ENCODE peak calls at places on chromosomes 6 and 20, in four cellular contexts. One of them, this sample, is unnamed. For H3K4me1, the result is how much of the 10 kb centered on the place peaks cover.

GRCh38 chr6:102398788-102399390 is 1005.4 kb downstream of the GRIK2 start:
- DNase-seq in adrenal gland: no peak
- DNase-seq in CD8-positive, alpha-beta T cell: no peak
- DNase-seq in psoas muscle: no peak
- DNase-seq in this sample: no peak

GRCh38 chr20:49641683-49642649 is 71.7 kb downstream of the B4GALT5 start:
- DNase-seq in psoas muscle: no peak
- DNase-seq in adrenal gland: no peak
- DNase-seq in CD8-positive, alpha-beta T cell: no peak
- DNase-seq in this sample: no peak

GRCh38 chr20:58640446-58640845 is 10.6 kb upstream of the STX16 start:
- DNase-seq in CD8-positive, alpha-beta T cell: no peak
- DNase-seq in psoas muscle: no peak
- DNase-seq in adrenal gland: no peak
- DNase-seq in this sample: peak

GRCh38 chr6:33118525-33119123 is 42.8 kb downstream of the HLA-DPB1 start:
- DNase-seq in adrenal gland: no peak
- DNase-seq in psoas muscle: no peak
- DNase-seq in CD8-positive, alpha-beta T cell: no peak
- DNase-seq in this sample: peak

GRCh38 chr6:115667478-115667996 is 393.2 kb downstream of the FRK start:
- DNase-seq in psoas muscle: no peak
- DNase-seq in adrenal gland: no peak
- DNase-seq in CD8-positive, alpha-beta T cell: no peak
- DNase-seq in this sample: no peak

GRCh38 chr20:44601801-44602204 is 19.4 kb downstream of the PKIG start:
- DNase-seq in CD8-positive, alpha-beta T cell: no peak
- DNase-seq in adrenal gland: peak
- DNase-seq in psoas muscle: peak
- DNase-seq in this sample: peak

GRCh38 chr6:155418017-155418749 is 37.5 kb downstream of the NOX3 start:
- DNase-seq in psoas muscle: peak
- DNase-seq in adrenal gland: peak
- DNase-seq in CD8-positive, alpha-beta T cell: no peak
- DNase-seq in this sample: peak

GRCh38 chr20:49397525-49397924 is 84.9 kb downstream of the KCNB1 start:
- DNase-seq in psoas muscle: peak
- DNase-seq in CD8-positive, alpha-beta T cell: no peak
- DNase-seq in adrenal gland: no peak
- DNase-seq in this sample: no peak

GRCh38 chr20:4925842-4926530 is 75.3 kb downstream of the SLC23A2 start:
- DNase-seq in psoas muscle: peak
- DNase-seq in CD8-positive, alpha-beta T cell: no peak
- DNase-seq in adrenal gland: peak
- DNase-seq in this sample: peak

GRCh38 chr6:10528170-10528981 is 7.2 kb downstream of the GCNT2 start:
- DNase-seq in CD8-positive, alpha-beta T cell: peak
- DNase-seq in adrenal gland: no peak
- DNase-seq in psoas muscle: no peak
- DNase-seq in this sample: peak

GRCh38 chr6:43699564-43700186 is 12.1 kb upstream of the MRPS18A start:
- DNase-seq in CD8-positive, alpha-beta T cell: no peak
- DNase-seq in psoas muscle: no peak
- DNase-seq in adrenal gland: no peak
- DNase-seq in this sample: no peak

GRCh38 chr20:53980101-53980500 is 90.3 kb downstream of the BCAS1 start:
- DNase-seq in adrenal gland: no peak
- DNase-seq in psoas muscle: no peak
- DNase-seq in CD8-positive, alpha-beta T cell: no peak
- DNase-seq in this sample: no peak

GRCh38 chr6:110687326-110687725 is 127.9 kb downstream of the CDK19 start:
- DNase-seq in psoas muscle: no peak
- DNase-seq in CD8-positive, alpha-beta T cell: no peak
- DNase-seq in adrenal gland: no peak
- DNase-seq in this sample: no peak

GRCh38 chr6:74115674-74116073 is 419.7 kb downstream of the CD109 start:
- DNase-seq in adrenal gland: no peak
- DNase-seq in psoas muscle: no peak
- DNase-seq in CD8-positive, alpha-beta T cell: no peak
- DNase-seq in this sample: no peak

GRCh38 chr6:24126586-24127192 is 674 bp downstream of the NRSN1 start:
- DNase-seq in psoas muscle: no peak
- DNase-seq in adrenal gland: peak
- DNase-seq in CD8-positive, alpha-beta T cell: no peak
- DNase-seq in this sample: peak

GRCh38 chr6:25010917-25011625 is 75.3 kb upstream of the RIPOR2 start:
- DNase-seq in CD8-positive, alpha-beta T cell: no peak
- DNase-seq in psoas muscle: no peak
- DNase-seq in adrenal gland: no peak
- DNase-seq in this sample: peak

GRCh38 chr20:34979366-34980153 is 23.9 kb downstream of the MYH7B start:
- DNase-seq in CD8-positive, alpha-beta T cell: no peak
- DNase-seq in psoas muscle: peak
- DNase-seq in adrenal gland: no peak
- DNase-seq in this sample: no peak

GRCh38 chr6:16352258-16352635 is 113.9 kb downstream of the GMPR start:
- DNase-seq in psoas muscle: no peak
- DNase-seq in adrenal gland: no peak
- DNase-seq in CD8-positive, alpha-beta T cell: no peak
- DNase-seq in this sample: peak

GRCh38 chr6:36968266-36968977 is 13.9 kb downstream of the PI16 start:
- DNase-seq in CD8-positive, alpha-beta T cell: no peak
- DNase-seq in psoas muscle: peak
- DNase-seq in adrenal gland: no peak
- DNase-seq in this sample: no peak

GRCh38 chr20:37096415-37097039 is 730 bp upstream of the RBL1 start:
- DNase-seq in CD8-positive, alpha-beta T cell: no peak
- DNase-seq in psoas muscle: no peak
- DNase-seq in adrenal gland: no peak
- DNase-seq in this sample: no peak

GRCh38 chr20:37095108-37095608 is 639 bp downstream of the RBL1 start:
- DNase-seq in psoas muscle: no peak
- DNase-seq in CD8-positive, alpha-beta T cell: peak
- DNase-seq in adrenal gland: no peak
- DNase-seq in this sample: no peak

GRCh38 chr20:37090357-37090871 is 5.4 kb downstream of the RBL1 start:
- DNase-seq in CD8-positive, alpha-beta T cell: no peak
- DNase-seq in psoas muscle: no peak
- DNase-seq in adrenal gland: no peak
- DNase-seq in this sample: no peak

GRCh38 chr20:37095609-37096414 is at the start of gene RBL1:
- DNase-seq in psoas muscle: peak
- DNase-seq in adrenal gland: peak
- DNase-seq in CD8-positive, alpha-beta T cell: peak
- DNase-seq in this sample: peak
- TF ChIP-seq CTCF in psoas muscle: no peak
- TF ChIP-seq CTCF in adrenal gland: no peak
- TF ChIP-seq CTCF in CD8-positive, alpha-beta T cell: no peak
- TF ChIP-seq CTCF in this sample: no peak

DNA sequence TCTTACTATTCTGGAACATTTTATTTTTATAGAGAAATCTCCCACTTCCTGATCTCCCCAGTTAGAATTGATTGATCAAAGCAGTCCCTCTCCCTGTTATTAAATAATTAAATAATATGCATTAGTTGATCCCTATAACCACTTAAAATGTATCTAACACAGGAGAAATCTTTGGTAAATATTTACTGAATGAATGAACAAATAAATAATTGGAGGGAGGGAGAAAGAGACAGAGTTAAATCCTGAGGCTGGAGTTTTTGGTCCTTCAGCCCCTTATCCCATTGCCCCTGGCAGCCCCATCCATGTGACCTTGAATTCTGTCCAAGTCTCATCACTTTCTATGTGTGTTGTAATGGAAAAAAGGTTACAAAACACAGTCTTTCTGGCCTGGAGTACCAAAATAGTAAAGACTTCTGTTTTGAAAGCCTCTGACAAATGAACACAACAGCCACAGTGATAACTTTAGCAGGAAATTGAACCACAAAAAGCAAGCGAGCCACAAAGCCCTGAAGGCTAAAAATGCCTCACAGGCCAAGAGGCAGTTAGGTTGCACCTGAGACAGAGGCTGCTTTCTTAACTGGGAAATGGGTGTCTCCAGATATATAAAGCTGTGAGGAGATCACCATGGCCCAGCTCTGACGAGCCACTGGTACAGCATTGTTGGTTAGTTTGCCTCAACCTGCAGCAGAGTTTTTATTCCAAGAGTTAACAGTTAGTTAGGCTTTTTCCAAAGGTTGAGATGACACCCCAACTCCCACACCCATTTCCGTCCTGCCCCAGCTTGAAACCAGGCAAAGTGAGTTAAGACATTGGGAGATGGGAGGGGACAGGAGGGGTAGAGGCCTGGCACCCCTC is 11.3 kb downstream of the NT5E start:
- DNase-seq in CD8-positive, alpha-beta T cell: peak
- DNase-seq in adrenal gland: no peak
- DNase-seq in psoas muscle: no peak
- DNase-seq in this sample: peak
- H3K4me1 ChIP-seq in CD8-positive, alpha-beta T cell: half or more
- H3K4me1 ChIP-seq in adrenal gland: under half
- H3K4me1 ChIP-seq in psoas muscle: under half
- H3K4me1 ChIP-seq in this sample: half or more

GRCh38 chr6:39848171-39848570 is 56.0 kb downstream of the DAAM2 start:
- DNase-seq in psoas muscle: no peak
- DNase-seq in CD8-positive, alpha-beta T cell: no peak
- DNase-seq in adrenal gland: no peak
- DNase-seq in this sample: no peak

GRCh38 chr6:39847216-39847615 is 55.0 kb downstream of the DAAM2 start:
- DNase-seq in psoas muscle: no peak
- DNase-seq in adrenal gland: no peak
- DNase-seq in CD8-positive, alpha-beta T cell: no peak
- DNase-seq in this sample: no peak

GRCh38 chr6:39850897-39851296 is 58.7 kb downstream of the DAAM2 start:
- DNase-seq in adrenal gland: no peak
- DNase-seq in CD8-positive, alpha-beta T cell: no peak
- DNase-seq in psoas muscle: no peak
- DNase-seq in this sample: no peak

GRCh38 chr6:39849228-39849627 is 57.1 kb downstream of the DAAM2 start:
- DNase-seq in CD8-positive, alpha-beta T cell: no peak
- DNase-seq in psoas muscle: no peak
- DNase-seq in adrenal gland: no peak
- DNase-seq in this sample: no peak

DNA sequence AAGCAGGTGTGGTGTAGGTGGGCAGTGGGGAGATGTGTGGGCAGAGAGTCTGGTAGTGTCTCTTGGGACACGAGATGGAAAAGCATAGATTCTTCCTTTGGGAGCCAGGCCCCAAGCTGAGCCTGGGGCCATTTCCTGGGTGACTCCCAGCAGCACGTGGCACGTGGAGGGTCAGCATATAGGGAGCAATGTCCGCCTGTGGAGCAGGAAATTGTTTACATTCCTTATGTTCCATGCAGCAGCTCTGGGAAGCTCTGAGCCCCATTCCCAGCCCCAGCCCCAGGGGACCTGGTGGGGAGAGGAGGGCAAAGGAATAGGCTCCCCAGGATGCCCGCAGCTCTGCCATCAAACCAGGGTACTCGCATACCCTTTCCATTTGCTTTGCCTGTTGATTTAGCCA is 57.6 kb downstream of the DAAM2 start:
- DNase-seq in CD8-positive, alpha-beta T cell: no peak
- DNase-seq in psoas muscle: no peak
- DNase-seq in adrenal gland: no peak
- DNase-seq in this sample: no peak
- H3K27ac ChIP-seq in CD8-positive, alpha-beta T cell: no peak
- H3K27ac ChIP-seq in psoas muscle: no peak
- H3K27ac ChIP-seq in adrenal gland: no peak
- H3K27ac ChIP-seq in this sample: no peak

GRCh38 chr20:18904192-18904591 is 90.6 kb downstream of the SCP2D1 start:
- DNase-seq in adrenal gland: no peak
- DNase-seq in psoas muscle: no peak
- DNase-seq in CD8-positive, alpha-beta T cell: no peak
- DNase-seq in this sample: no peak
- TF ChIP-seq CTCF in adrenal gland: no peak
- TF ChIP-seq CTCF in psoas muscle: no peak
- TF ChIP-seq CTCF in CD8-positive, alpha-beta T cell: no peak
- TF ChIP-seq CTCF in this sample: no peak

DNA sequence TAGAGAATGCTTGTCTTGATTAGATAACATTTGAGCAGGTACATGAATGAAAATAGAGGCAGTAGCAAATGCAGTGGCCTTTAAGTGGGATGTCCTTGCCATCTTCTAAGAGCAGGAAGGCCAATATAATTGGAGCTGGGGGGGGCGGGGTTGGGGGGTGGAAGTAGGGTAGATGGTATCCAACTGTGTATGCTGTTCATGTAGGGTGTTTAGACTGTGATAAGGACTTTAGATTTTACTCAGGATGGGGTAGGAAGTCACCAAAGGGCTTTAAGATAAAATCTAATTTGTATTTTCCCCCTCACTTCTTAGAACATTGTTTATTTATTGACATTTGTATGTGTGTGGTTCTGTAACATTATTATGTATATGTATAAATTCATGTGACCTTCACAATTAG is 12.0 kb downstream of the TAB2 start:
- DNase-seq in adrenal gland: no peak
- DNase-seq in CD8-positive, alpha-beta T cell: no peak
- DNase-seq in psoas muscle: no peak
- DNase-seq in this sample: no peak
- H3K4me1 ChIP-seq in adrenal gland: under half
- H3K4me1 ChIP-seq in CD8-positive, alpha-beta T cell: half or more
- H3K4me1 ChIP-seq in psoas muscle: half or more
- H3K4me1 ChIP-seq in this sample: under half

This sample was measured in astrocyte.